ENCODE peak calls at places on chromosomes 4 and X, in four cellular contexts. P, T, A and S are unnamed samples.
A peak's percentile ranks its signal among the peaks of the same experiment; 100 is the strongest.

GRCh38 chr4:141459020-141459419 is 177.4 kb upstream of the IL15 start:
- DNase-seq in T (no peak), P (no peak), A (no peak), S (no peak)

GRCh38 chr4:84691170-84691691 is 108.3 kb downstream of the CDS1 start:
- DNase-seq in P (no peak), T (peak; percentile 92), A (no peak), S (no peak)

GRCh38 chr4:17169699-17170098 is 271.3 kb upstream of the LDB2 start:
- DNase-seq in P (no peak), T (no peak), A (no peak), S (no peak)

GRCh38 chr4:183544109-183544508 is 39.3 kb downstream of the ING2 start:
- DNase-seq in P (no peak), A (no peak), T (peak; percentile 7), S (no peak)

GRCh38 chr4:12203945-12204344 is 775.3 kb upstream of the HS3ST1 start:
- DNase-seq in T (no peak), P (no peak), A (no peak), S (no peak)

GRCh38 chrX:154019633-154020499 is at the start of gene IRAK1:
- DNase-seq in A (peak; percentile 58), P (peak; percentile 73), T (peak; percentile 53), S (no peak)

GRCh38 chrX:119495734-119496520 is 27.7 kb downstream of the SLC25A5 start:
- DNase-seq in T (no peak), A (no peak), P (no peak), S (no peak)

GRCh38 chr4:119897260-119897659 is 169.4 kb downstream of the MAD2L1 start:
- DNase-seq in A (no peak), T (no peak), P (no peak), S (no peak)

GRCh38 chrX:73863852-73864251 is 300.9 kb downstream of the CHIC1 start:
- DNase-seq in P (no peak), T (no peak), A (no peak), S (no peak)

GRCh38 chr4:185559913-185560281 is 24.6 kb upstream of the PDLIM3 start:
- DNase-seq in T (peak; percentile 79), P (no peak), A (peak; percentile 70), S (no peak)

GRCh38 chrX:134948333-134949241 is 42.2 kb upstream of the SMIM10 start:
- DNase-seq in A (no peak), P (no peak), T (peak; percentile 89), S (no peak)

GRCh38 chrX:95640226-95640625 is 1044.4 kb upstream of the DIAPH2 start:
- DNase-seq in T (no peak), A (no peak), P (no peak), S (no peak)

GRCh38 chr4:16029329-16029728 is 54.5 kb downstream of the PROM1 start:
- DNase-seq in T (peak; percentile 94), A (no peak), P (no peak), S (no peak)

GRCh38 chrX:130079824-130080406 is 30.4 kb downstream of the ELF4 start:
- DNase-seq in A (no peak), T (peak; percentile 77), P (no peak), S (peak; percentile 14)

DNA sequence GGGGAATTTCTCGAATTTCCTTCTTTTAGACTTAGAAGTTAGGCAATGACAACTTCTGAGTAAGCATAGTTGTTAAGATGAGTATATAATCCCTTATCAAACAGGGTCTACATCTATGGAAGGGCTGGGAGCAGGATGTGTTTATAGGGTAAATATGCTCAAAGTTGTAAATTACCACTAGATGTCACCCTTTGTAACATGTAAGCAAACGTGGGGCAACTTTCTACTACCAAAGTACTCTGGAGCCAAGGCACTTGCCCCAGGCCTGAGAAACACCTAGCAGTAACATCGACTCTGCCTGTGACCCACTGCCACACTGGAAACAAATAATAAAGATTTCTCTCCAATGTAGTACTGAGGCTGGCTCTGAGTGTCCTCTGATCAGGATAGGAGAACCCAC is 444.6 kb downstream of the IQCM start:
- DNase-seq in A (no peak), P (no peak), T (peak; percentile 83), S (peak; percentile 60)
- TF ChIP-seq CTCF in A (peak; percentile 27), P (peak; percentile 40), T (peak; percentile 63), S (peak; percentile 60)

GRCh38 chr4:41750624-41751324 is 2.2 kb upstream of the PHOX2B start:
- DNase-seq in P (no peak), A (no peak), T (no peak), S (no peak)

GRCh38 chr4:41749650-41750049 is 1.1 kb upstream of the PHOX2B start:
- DNase-seq in A (no peak), P (no peak), T (no peak), S (no peak)

GRCh38 chr4:41750158-41750623 is 1.7 kb upstream of the PHOX2B start:
- DNase-seq in P (no peak), T (no peak), A (no peak), S (no peak)

GRCh38 chr4:41752081-41752836 is 3.7 kb upstream of the PHOX2B start:
- DNase-seq in A (no peak), T (no peak), P (no peak), S (no peak)

GRCh38 chr4:41751325-41752061 is 3.0 kb upstream of the PHOX2B start:
- DNase-seq in A (no peak), P (no peak), T (no peak), S (no peak)
- H3K4me3 ChIP-seq in A (no peak overlapping the region), P (no peak overlapping the region), T (no peak overlapping the region), S (no peak overlapping the region)

GRCh38 chrX:132165005-132165404 is 37.2 kb upstream of the FRMD7 start:
- DNase-seq in A (no peak), P (no peak), T (no peak), S (no peak)
- TF ChIP-seq CTCF in A (no peak), P (no peak), T (no peak), S (no peak)

GRCh38 chr4:38858097-38858420 is 1.4 kb upstream of the TLR6 start:
- DNase-seq in T (no peak), A (no peak), P (no peak), S (no peak)
- H3K4me3 ChIP-seq in T (no peak overlapping the region), A (no peak overlapping the region), P (no peak overlapping the region), S (no peak overlapping the region)

GRCh38 chr4:101198741-101199339 is 148.5 kb downstream of the PPP3CA start:
- DNase-seq in P (no peak), A (no peak), T (no peak), S (peak; percentile 97)

GRCh38 chr4:101197350-101197749 is 150.0 kb downstream of the PPP3CA start:
- DNase-seq in T (no peak), P (no peak), A (no peak), S (peak; percentile 83)

GRCh38 chr4:101200561-101200960 is 146.8 kb downstream of the PPP3CA start:
- DNase-seq in P (no peak), T (peak; percentile 95), A (no peak), S (no peak)

GRCh38 chr4:101201421-101201820 is 145.9 kb downstream of the PPP3CA start:
- DNase-seq in A (no peak), P (no peak), T (no peak), S (no peak)

GRCh38 chr4:101199507-101200285 is 147.6 kb downstream of the PPP3CA start:
- DNase-seq in P (no peak), A (no peak), T (peak; percentile 46), S (no peak)
- TF ChIP-seq CTCF in P (no peak), A (no peak), T (no peak), S (no peak)

GRCh38 chr4:1547131-1547862 is 136.8 kb downstream of the FAM53A start:
- DNase-seq in T (no peak), A (no peak), P (no peak), S (no peak)
- H3K4me3 ChIP-seq in T (no peak overlapping the region), A (no peak overlapping the region), P (no peak overlapping the region), S (no peak overlapping the region)

GRCh38 chr4:176099314-176099713 is 33.7 kb downstream of the WDR17 start:
- DNase-seq in T (peak; percentile 16), A (no peak), P (no peak), S (no peak)
- TF ChIP-seq CTCF in T (peak; percentile 34), A (no peak), P (peak; percentile 7), S (no peak)

GRCh38 chrX:101658661-101659477 is 781 bp downstream of the ARMCX2 start:
- DNase-seq in P (peak; percentile 18), T (peak; percentile 58), A (peak; percentile 71), S (no peak)
- H3K4me3 ChIP-seq in P (peak overlapping the region; percentile 68), T (peak overlapping the region; percentile 71), A (peak overlapping the region; percentile 46), S (no peak overlapping the region)

GRCh38 chr4:111475696-111476095 is 669.6 kb upstream of the FAM241A start:
- DNase-seq in A (no peak), T (no peak), P (no peak), S (no peak)

DNA sequence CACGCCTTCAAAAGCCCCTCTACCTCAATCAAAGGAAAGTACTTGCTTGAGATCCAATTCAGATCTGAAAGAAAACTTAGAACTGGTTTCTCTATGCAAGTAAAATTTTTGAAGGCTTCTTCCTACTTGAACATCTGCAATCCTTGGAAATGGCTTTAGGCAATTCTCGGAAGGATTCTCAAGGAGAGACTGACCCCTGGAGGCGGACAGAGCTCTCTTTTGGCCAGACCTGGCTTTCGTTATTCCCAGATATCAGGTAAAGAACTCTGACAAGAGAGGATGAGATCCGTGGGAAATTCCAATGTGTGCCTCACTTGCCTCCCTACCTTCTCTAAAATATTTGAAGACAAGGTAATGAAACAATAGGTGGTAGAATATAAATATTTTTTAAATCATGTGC is 670.3 kb upstream of the FAM241A start:
- DNase-seq in T (peak; percentile 55), P (no peak), A (no peak), S (peak; percentile 0)
- TF ChIP-seq CTCF in T (peak; percentile 71), P (no peak), A (no peak), S (peak; percentile 47)